ENCODE peak calls at places on chromosomes 7 and 10, in six cellular contexts. P is HFFc6, V is GM12865, R is RWPE1, Z is testis, K is neural progenitor cell. O is an unnamed sample.

GRCh38 chr10:70053896-70054641 is 1.4 kb downstream of the MACROH2A2 start:
- DNase-seq in P (no peak), V (no peak), R (peak; percentile 30), Z (peak; percentile 60), K (peak; percentile 44), O (no peak)

GRCh38 chr7:17009007-17009719 is 127.4 kb upstream of the AGR3 start:
- DNase-seq in P (peak; percentile 21), V (peak; percentile 58), R (no peak), Z (no peak), K (no peak), O (peak; percentile 15)

GRCh38 chr10:76675951-76676587 is 961.5 kb downstream of the KCNMA1 start:
- DNase-seq in P (no peak), V (no peak), R (peak; percentile 18), Z (peak; percentile 19), K (no peak), O (no peak)

GRCh38 chr7:29622335-29623265 is 59.0 kb downstream of the PRR15 start:
- DNase-seq in P (peak; percentile 94), V (no peak), R (peak; percentile 99), Z (no peak), K (no peak), O (no peak)

GRCh38 chr7:92621641-92622429 is 31.6 kb upstream of the FAM133B start:
- DNase-seq in P (peak; percentile 37), V (peak; percentile 75), R (no peak), Z (no peak), K (no peak), O (no peak)

GRCh38 chr7:110442386-110442837 is 648.5 kb upstream of the LRRN3 start:
- DNase-seq in P (peak; percentile 56), V (peak; percentile 49), R (peak; percentile 44), Z (peak; percentile 83), K (peak; percentile 73), O (no peak)

GRCh38 chr7:157056246-157056645 is 45.8 kb upstream of the MNX1 start:
- DNase-seq in P (no peak), V (no peak), R (no peak), Z (peak; percentile 65), K (no peak), O (no peak)

GRCh38 chr7:142891490-142892082 is 6.0 kb upstream of the TRPV6 start:
- DNase-seq in P (no peak), V (no peak), R (no peak), Z (no peak), K (no peak), O (no peak)

GRCh38 chr7:51316262-51316665 is 345 bp downstream of the COBL start:
- DNase-seq in P (no peak), V (no peak), R (peak; percentile 50), Z (peak; percentile 29), K (no peak), O (no peak)

GRCh38 chr7:2646680-2647571 is 15.1 kb downstream of the TTYH3 start:
- DNase-seq in P (no peak), V (no peak), R (peak; percentile 78), Z (peak; percentile 54), K (peak; percentile 37), O (no peak)

GRCh38 chr7:38163671-38164070 is 14.4 kb upstream of the STARD3NL start:
- DNase-seq in P (no peak), V (no peak), R (no peak), Z (no peak), K (no peak), O (no peak)

GRCh38 chr7:40622830-40623507 is 488.2 kb downstream of the SUGCT start:
- DNase-seq in P (no peak), V (no peak), R (no peak), Z (no peak), K (no peak), O (no peak)

GRCh38 chr7:24820730-24821044 is 63.4 kb upstream of the GSDME start:
- DNase-seq in P (peak; percentile 92), V (no peak), R (peak; percentile 92), Z (no peak), K (no peak), O (no peak)

GRCh38 chr10:128035557-128035973 is 90.7 kb downstream of the MKI67 start:
- DNase-seq in P (no peak), V (peak; percentile 53), R (no peak), Z (peak; percentile 60), K (peak; percentile 67), O (no peak)

GRCh38 chr10:31836569-31837406 is 91.8 kb downstream of the ARHGAP12 start:
- DNase-seq in P (peak; percentile 33), V (peak; percentile 73), R (peak; percentile 28), Z (no peak), K (peak; percentile 60), O (peak; percentile 16)

GRCh38 chr10:30186371-30186875 is 127.0 kb upstream of the JCAD start:
- DNase-seq in P (no peak), V (peak; percentile 47), R (no peak), Z (peak; percentile 49), K (peak; percentile 16), O (no peak)
- TF ChIP-seq CTCF in P (peak; percentile 56), V (no peak), R (no peak), Z (peak; percentile 41), K (no peak), O (peak; percentile 5)

DNA sequence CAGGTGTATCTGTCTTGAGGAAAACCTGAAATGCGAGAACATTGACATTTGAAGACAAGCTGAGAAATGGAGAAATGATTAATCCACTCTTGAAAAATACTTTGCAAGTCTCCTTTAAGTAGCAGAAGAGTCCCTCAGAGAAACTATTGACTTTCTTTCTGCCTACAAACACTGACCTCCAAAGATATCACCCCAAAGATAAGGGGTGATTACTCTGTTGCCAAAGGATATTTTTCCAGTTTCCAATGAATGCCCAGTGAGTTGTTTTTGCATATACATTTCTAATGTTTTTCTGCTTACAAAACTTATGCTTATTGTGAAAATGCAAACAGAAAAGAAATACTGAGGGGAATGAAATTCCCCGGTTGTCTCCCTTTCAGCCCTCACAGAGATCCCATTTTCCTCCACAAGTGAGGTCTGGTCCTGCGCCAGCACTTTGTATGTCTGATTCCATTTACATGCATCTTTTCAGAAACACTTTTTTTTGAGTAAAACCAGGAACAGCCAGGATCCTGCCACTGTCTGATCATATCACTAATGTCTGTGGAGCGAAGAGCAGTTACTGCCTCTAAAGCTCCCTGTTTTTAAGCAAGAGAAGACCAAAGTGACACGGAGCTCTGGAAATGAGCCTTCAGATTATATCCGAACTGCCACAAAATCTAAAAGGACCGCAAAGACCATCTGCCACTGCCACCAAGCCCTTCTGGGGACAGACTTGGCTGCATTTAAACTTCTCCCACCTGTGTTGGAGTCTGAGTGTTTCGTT is 82.9 kb upstream of the PDCD4 start:
- DNase-seq in P (no peak), V (no peak), R (no peak), Z (no peak), K (no peak), O (no peak)
- TF ChIP-seq CTCF in P (no peak), V (no peak), R (no peak), Z (no peak), K (no peak), O (no peak)

DNA sequence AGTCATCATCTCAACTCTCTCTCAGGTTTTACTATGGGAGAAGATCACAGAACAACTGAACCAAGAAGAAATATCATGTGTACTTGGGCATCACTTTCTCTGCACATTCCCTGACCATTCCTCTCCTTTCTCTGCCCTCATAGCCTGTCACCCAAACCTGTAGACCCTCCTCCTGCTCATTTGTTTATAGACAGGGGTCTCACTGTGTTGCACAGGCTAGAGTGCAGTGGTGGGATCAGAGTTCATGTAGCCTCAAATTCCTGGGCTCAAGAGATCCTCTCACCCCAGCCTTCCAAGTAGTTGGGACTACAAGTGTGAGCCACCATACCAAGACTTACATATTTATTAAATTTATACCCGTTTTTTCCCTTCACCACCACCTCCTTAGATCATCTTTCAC is 260.8 kb upstream of the SLC26A5 start:
- DNase-seq in P (no peak), V (no peak), R (no peak), Z (no peak), K (no peak), O (no peak)
- TF ChIP-seq CTCF in P (no peak), V (no peak), R (no peak), Z (no peak), K (no peak), O (no peak)

DNA sequence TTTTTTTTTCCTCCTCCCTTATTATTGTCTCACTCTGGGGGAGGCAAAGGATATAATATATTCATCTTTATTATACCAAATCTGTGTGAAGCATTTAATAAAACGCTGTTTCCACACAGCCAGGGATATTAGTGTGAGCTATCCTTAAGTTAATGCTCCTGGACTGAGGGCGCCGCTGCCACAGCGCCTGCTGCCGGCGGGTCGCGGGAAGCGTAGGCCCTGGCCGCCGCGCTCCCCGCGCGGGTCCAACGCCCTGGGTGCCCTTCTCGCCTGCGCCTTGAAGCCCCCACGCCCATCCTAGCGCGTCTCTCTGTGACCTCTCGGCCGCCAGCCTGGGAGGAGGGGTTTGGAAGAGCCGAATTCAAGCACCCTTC is 9.5 kb upstream of the LBX1 start:
- DNase-seq in P (no peak), V (no peak), R (no peak), Z (no peak), K (peak; percentile 81), O (no peak)
- TF ChIP-seq CTCF in P (peak; percentile 65), V (peak; percentile 87), R (peak; percentile 55), Z (peak; percentile 5), K (peak; percentile 85), O (peak; percentile 90)

GRCh38 chr7:158702944-158703343 is 1.7 kb downstream of the NCAPG2 start:
- DNase-seq in P (no peak), V (no peak), R (no peak), Z (no peak), K (no peak), O (no peak)

GRCh38 chr7:158706710-158707590 is 2.3 kb upstream of the NCAPG2 start:
- DNase-seq in P (no peak), V (no peak), R (no peak), Z (no peak), K (no peak), O (no peak)

GRCh38 chr7:158705234-158705890 is 758 bp upstream of the NCAPG2 start:
- DNase-seq in P (no peak), V (no peak), R (no peak), Z (no peak), K (peak; percentile 18), O (no peak)

GRCh38 chr7:158706273-158706704 is 1.7 kb upstream of the NCAPG2 start:
- DNase-seq in P (no peak), V (no peak), R (no peak), Z (no peak), K (no peak), O (no peak)

GRCh38 chr7:158704524-158705233 is at the start of gene NCAPG2:
- DNase-seq in P (peak; percentile 97), V (peak; percentile 99), R (peak; percentile 93), Z (peak; percentile 98), K (peak; percentile 99), O (peak; percentile 91)
- TF ChIP-seq CTCF in P (peak; percentile 44), V (no peak), R (no peak), Z (peak; percentile 62), K (peak; percentile 11), O (peak; percentile 5)

DNA sequence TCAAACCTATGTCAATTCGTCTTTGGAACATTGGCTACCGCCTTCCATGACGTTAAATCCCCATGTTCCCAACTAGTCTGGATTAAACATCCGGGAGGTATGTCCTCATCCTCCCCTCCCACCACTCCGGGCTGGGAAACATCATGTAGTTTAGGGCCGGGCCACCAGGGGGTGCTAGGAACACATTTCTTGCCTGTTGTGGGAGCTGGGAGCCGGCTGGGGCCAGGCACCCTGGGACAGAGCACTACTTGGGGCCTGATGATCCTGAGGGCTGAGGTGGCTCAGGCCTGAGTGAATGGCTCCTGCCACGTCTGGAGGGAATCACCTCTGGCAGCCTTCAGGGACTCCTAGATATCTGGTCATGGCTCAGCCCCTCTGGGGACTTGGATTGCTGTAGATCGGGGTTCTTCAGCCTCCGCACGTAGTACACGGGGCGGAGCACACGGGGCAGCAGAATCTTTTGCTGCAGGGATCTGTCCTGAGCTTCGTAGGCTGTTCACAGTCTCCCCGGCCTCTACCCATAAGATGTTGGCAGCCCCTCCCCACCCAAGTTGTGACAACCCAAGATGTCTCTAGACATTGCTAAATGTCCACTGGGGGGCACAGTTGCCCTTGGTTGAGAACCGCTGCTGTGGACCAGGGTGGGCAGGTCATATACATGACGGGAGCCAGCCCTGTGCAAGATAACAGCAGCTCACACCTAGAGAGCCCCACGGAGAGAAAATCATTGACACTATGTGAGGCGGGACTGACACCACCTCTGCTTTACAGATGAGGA is 141.2 kb upstream of the ZNF716 start:
- DNase-seq in P (no peak), V (no peak), R (no peak), Z (peak; percentile 72), K (no peak), O (no peak)
- TF ChIP-seq CTCF in P (peak; percentile 36), V (no peak), R (no peak), Z (peak; percentile 39), K (no peak), O (peak; percentile 26)